ENCODE peak calls at places on chromosomes 16 and 17, in six cellular contexts. One of them, this sample, is unnamed.

GRCh38 chr16:56679813-56680212 is 2.5 kb upstream of the MT1X start:
- DNase-seq in transverse colon: no peak
- DNase-seq in aorta: no peak
- DNase-seq in CD4-positive, CD25-positive, alpha-beta regulatory T cell: no peak
- DNase-seq in body of pancreas: peak; percentile 5
- DNase-seq in thoracic aorta: no peak
- DNase-seq in this sample: no peak

GRCh38 chr16:56279132-56279531 is 87.8 kb downstream of the GNAO1 start:
- DNase-seq in transverse colon: peak; percentile 35
- DNase-seq in aorta: no peak
- DNase-seq in body of pancreas: no peak
- DNase-seq in thoracic aorta: no peak
- DNase-seq in CD4-positive, CD25-positive, alpha-beta regulatory T cell: no peak
- DNase-seq in this sample: no peak

GRCh38 chr17:27532269-27533067 is 76.2 kb downstream of the KSR1 start:
- DNase-seq in aorta: peak; percentile 76
- DNase-seq in thoracic aorta: no peak
- DNase-seq in body of pancreas: peak; percentile 80
- DNase-seq in CD4-positive, CD25-positive, alpha-beta regulatory T cell: no peak
- DNase-seq in transverse colon: peak; percentile 54
- DNase-seq in this sample: no peak

GRCh38 chr17:75289832-75290337 is 652 bp upstream of the SLC25A19 start:
- DNase-seq in transverse colon: peak; percentile 79
- DNase-seq in aorta: peak; percentile 86
- DNase-seq in thoracic aorta: no peak
- DNase-seq in CD4-positive, CD25-positive, alpha-beta regulatory T cell: peak; percentile 66
- DNase-seq in body of pancreas: peak; percentile 59
- DNase-seq in this sample: peak; percentile 32

GRCh38 chr17:57400648-57401047 is 144.3 kb downstream of the MSI2 start:
- DNase-seq in transverse colon: no peak
- DNase-seq in thoracic aorta: no peak
- DNase-seq in body of pancreas: no peak
- DNase-seq in aorta: no peak
- DNase-seq in CD4-positive, CD25-positive, alpha-beta regulatory T cell: no peak
- DNase-seq in this sample: no peak

GRCh38 chr17:71180801-71181385 is 939.9 kb upstream of the SOX9 start:
- DNase-seq in transverse colon: peak; percentile 75
- DNase-seq in body of pancreas: peak; percentile 62
- DNase-seq in thoracic aorta: no peak
- DNase-seq in CD4-positive, CD25-positive, alpha-beta regulatory T cell: no peak
- DNase-seq in aorta: no peak
- DNase-seq in this sample: peak; percentile 20

GRCh38 chr17:78708510-78708973 is 73.5 kb downstream of the CYTH1 start:
- DNase-seq in aorta: peak; percentile 79
- DNase-seq in CD4-positive, CD25-positive, alpha-beta regulatory T cell: peak; percentile 34
- DNase-seq in body of pancreas: peak; percentile 80
- DNase-seq in transverse colon: peak; percentile 70
- DNase-seq in thoracic aorta: no peak
- DNase-seq in this sample: peak; percentile 49

GRCh38 chr16:8346291-8346690 is 244.0 kb downstream of the TMEM114 start:
- DNase-seq in aorta: no peak
- DNase-seq in CD4-positive, CD25-positive, alpha-beta regulatory T cell: no peak
- DNase-seq in thoracic aorta: no peak
- DNase-seq in body of pancreas: peak; percentile 17
- DNase-seq in transverse colon: no peak
- DNase-seq in this sample: no peak

GRCh38 chr16:80936410-80936809 is 70.3 kb downstream of the CMC2 start:
- DNase-seq in transverse colon: no peak
- DNase-seq in CD4-positive, CD25-positive, alpha-beta regulatory T cell: no peak
- DNase-seq in body of pancreas: no peak
- DNase-seq in aorta: no peak
- DNase-seq in thoracic aorta: no peak
- DNase-seq in this sample: no peak

GRCh38 chr17:81825841-81826471 is 7.1 kb downstream of the MCRIP1 start:
- DNase-seq in transverse colon: no peak
- DNase-seq in aorta: no peak
- DNase-seq in thoracic aorta: no peak
- DNase-seq in body of pancreas: no peak
- DNase-seq in CD4-positive, CD25-positive, alpha-beta regulatory T cell: no peak
- DNase-seq in this sample: no peak

GRCh38 chr17:44941712-44942331 is 5.8 kb downstream of the KIF18B start:
- DNase-seq in transverse colon: no peak
- DNase-seq in body of pancreas: no peak
- DNase-seq in CD4-positive, CD25-positive, alpha-beta regulatory T cell: no peak
- DNase-seq in thoracic aorta: no peak
- DNase-seq in aorta: no peak
- DNase-seq in this sample: no peak

GRCh38 chr16:51880776-51881175 is 666.2 kb downstream of the TOX3 start:
- DNase-seq in transverse colon: no peak
- DNase-seq in aorta: no peak
- DNase-seq in CD4-positive, CD25-positive, alpha-beta regulatory T cell: no peak
- DNase-seq in body of pancreas: no peak
- DNase-seq in thoracic aorta: no peak
- DNase-seq in this sample: no peak

GRCh38 chr16:84562174-84562815 is 55.6 kb downstream of the COTL1 start:
- DNase-seq in thoracic aorta: no peak
- DNase-seq in body of pancreas: no peak
- DNase-seq in CD4-positive, CD25-positive, alpha-beta regulatory T cell: no peak
- DNase-seq in transverse colon: peak; percentile 22
- DNase-seq in aorta: no peak
- DNase-seq in this sample: no peak

GRCh38 chr17:4854181-4854681 is 21.1 kb downstream of the MINK1 start:
- DNase-seq in thoracic aorta: no peak
- DNase-seq in body of pancreas: no peak
- DNase-seq in CD4-positive, CD25-positive, alpha-beta regulatory T cell: no peak
- DNase-seq in transverse colon: no peak
- DNase-seq in aorta: no peak
- DNase-seq in this sample: peak; percentile 83

GRCh38 chr17:32275060-32276042 is 9.7 kb downstream of the RHBDL3 start:
- DNase-seq in aorta: peak; percentile 79
- DNase-seq in body of pancreas: no peak
- DNase-seq in transverse colon: no peak
- DNase-seq in thoracic aorta: no peak
- DNase-seq in CD4-positive, CD25-positive, alpha-beta regulatory T cell: no peak
- DNase-seq in this sample: no peak

GRCh38 chr17:45346255-45347015 is 29.6 kb upstream of the MAP3K14 start:
- DNase-seq in aorta: no peak
- DNase-seq in CD4-positive, CD25-positive, alpha-beta regulatory T cell: no peak
- DNase-seq in body of pancreas: no peak
- DNase-seq in thoracic aorta: no peak
- DNase-seq in transverse colon: peak; percentile 6
- DNase-seq in this sample: no peak

GRCh38 chr16:53964145-53964544 is 260.2 kb downstream of the FTO start:
- DNase-seq in CD4-positive, CD25-positive, alpha-beta regulatory T cell: no peak
- DNase-seq in aorta: no peak
- DNase-seq in thoracic aorta: no peak
- DNase-seq in body of pancreas: no peak
- DNase-seq in transverse colon: no peak
- DNase-seq in this sample: no peak

GRCh38 chr17:76492989-76493501 is 8.2 kb downstream of the RHBDF2 start:
- DNase-seq in thoracic aorta: no peak
- DNase-seq in body of pancreas: peak; percentile 33
- DNase-seq in CD4-positive, CD25-positive, alpha-beta regulatory T cell: no peak
- DNase-seq in transverse colon: peak; percentile 79
- DNase-seq in aorta: peak; percentile 92
- DNase-seq in this sample: no peak

DNA sequence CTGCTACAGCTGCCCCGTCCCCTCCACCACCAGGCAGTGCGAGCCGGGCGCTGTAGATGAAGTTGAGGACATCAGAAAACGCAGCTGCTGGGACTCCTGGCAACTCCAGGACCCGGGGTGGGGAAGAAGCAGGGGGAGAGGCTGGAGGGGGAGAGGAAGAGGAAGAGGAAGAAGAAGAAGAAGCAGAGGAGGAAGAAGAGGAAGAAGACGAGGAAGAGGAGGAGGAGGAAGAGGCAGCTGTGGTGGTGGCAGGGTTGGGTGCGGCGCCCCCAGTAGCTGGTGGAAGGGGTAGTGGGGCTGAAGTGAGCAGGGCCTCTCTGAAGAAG is 13.2 kb downstream of the ZBTB4 start:
- DNase-seq in body of pancreas: no peak
- DNase-seq in CD4-positive, CD25-positive, alpha-beta regulatory T cell: no peak
- DNase-seq in aorta: no peak
- DNase-seq in thoracic aorta: no peak
- DNase-seq in transverse colon: no peak
- DNase-seq in this sample: no peak
- H3K27ac ChIP-seq in body of pancreas: no peak overlapping the region
- H3K27ac ChIP-seq in CD4-positive, CD25-positive, alpha-beta regulatory T cell: no peak overlapping the region
- H3K27ac ChIP-seq in aorta: no peak overlapping the region
- H3K27ac ChIP-seq in thoracic aorta: no peak overlapping the region
- H3K27ac ChIP-seq in transverse colon: peak overlapping the region; percentile 53
- H3K27ac ChIP-seq in this sample: peak overlapping the region; percentile 15

GRCh38 chr17:49819118-49819517 is 28.8 kb downstream of the TAC4 start:
- DNase-seq in thoracic aorta: no peak
- DNase-seq in body of pancreas: no peak
- DNase-seq in aorta: no peak
- DNase-seq in CD4-positive, CD25-positive, alpha-beta regulatory T cell: no peak
- DNase-seq in transverse colon: no peak
- DNase-seq in this sample: no peak
- H3K36me3 ChIP-seq in thoracic aorta: peaks cover 56% of the 10 kb centered on the region
- H3K36me3 ChIP-seq in body of pancreas: peaks cover 6% of the 10 kb centered on the region
- H3K36me3 ChIP-seq in aorta: no peaks in the 10 kb centered on the region
- H3K36me3 ChIP-seq in CD4-positive, CD25-positive, alpha-beta regulatory T cell: peaks cover 62% of the 10 kb centered on the region
- H3K36me3 ChIP-seq in transverse colon: peaks cover 41% of the 10 kb centered on the region
- H3K36me3 ChIP-seq in this sample: no peaks in the 10 kb centered on the region

GRCh38 chr16:82034981-82035612 is at the start of gene HSD17B2:
- DNase-seq in body of pancreas: no peak
- DNase-seq in thoracic aorta: no peak
- DNase-seq in aorta: no peak
- DNase-seq in transverse colon: peak; percentile 78
- DNase-seq in CD4-positive, CD25-positive, alpha-beta regulatory T cell: no peak
- DNase-seq in this sample: no peak
- H3K27ac ChIP-seq in body of pancreas: peak within 1 kb of the TSS; percentile 28
- H3K27ac ChIP-seq in thoracic aorta: no peak within 1 kb of the TSS
- H3K27ac ChIP-seq in aorta: no peak within 1 kb of the TSS
- H3K27ac ChIP-seq in transverse colon: peak within 1 kb of the TSS; percentile 81
- H3K27ac ChIP-seq in CD4-positive, CD25-positive, alpha-beta regulatory T cell: no peak within 1 kb of the TSS
- H3K27ac ChIP-seq in this sample: no peak within 1 kb of the TSS

DNA sequence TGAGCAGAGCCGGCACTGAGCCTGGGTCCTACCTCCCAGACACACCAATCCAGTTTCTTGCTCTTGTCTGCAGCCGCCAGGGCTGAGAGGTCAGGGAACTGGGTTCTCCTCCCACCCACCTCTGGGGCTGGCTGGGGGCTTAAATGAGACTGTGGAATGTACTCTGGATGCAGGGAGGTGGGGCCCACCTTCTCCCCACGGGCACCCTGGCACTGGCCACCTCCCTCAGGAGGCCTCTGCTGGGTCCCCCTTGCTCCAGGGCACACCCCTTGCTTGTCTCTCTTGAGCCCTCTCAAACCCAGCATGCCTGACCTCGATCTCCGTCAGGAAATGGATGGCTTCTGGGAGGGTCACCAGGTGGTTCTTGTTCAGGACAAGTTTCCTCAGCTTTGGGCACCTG is 6.4 kb downstream of the FLII start:
- DNase-seq in transverse colon: no peak
- DNase-seq in thoracic aorta: no peak
- DNase-seq in CD4-positive, CD25-positive, alpha-beta regulatory T cell: no peak
- DNase-seq in body of pancreas: no peak
- DNase-seq in aorta: no peak
- DNase-seq in this sample: no peak
- H3K36me3 ChIP-seq in transverse colon: peaks cover 42% of the 10 kb centered on the region
- H3K36me3 ChIP-seq in thoracic aorta: peaks cover 78% of the 10 kb centered on the region
- H3K36me3 ChIP-seq in CD4-positive, CD25-positive, alpha-beta regulatory T cell: peaks cover 81% of the 10 kb centered on the region
- H3K36me3 ChIP-seq in body of pancreas: peaks cover 14% of the 10 kb centered on the region
- H3K36me3 ChIP-seq in aorta: peaks cover 5% of the 10 kb centered on the region
- H3K36me3 ChIP-seq in this sample: peaks cover 7% of the 10 kb centered on the region

GRCh38 chr16:55142405-55142804 is 181.6 kb upstream of the IRX6 start:
- DNase-seq in CD4-positive, CD25-positive, alpha-beta regulatory T cell: no peak
- DNase-seq in transverse colon: no peak
- DNase-seq in thoracic aorta: no peak
- DNase-seq in body of pancreas: no peak
- DNase-seq in aorta: no peak
- DNase-seq in this sample: no peak

GRCh38 chr16:55146939-55147338 is 177.1 kb upstream of the IRX6 start:
- DNase-seq in transverse colon: no peak
- DNase-seq in thoracic aorta: no peak
- DNase-seq in body of pancreas: no peak
- DNase-seq in aorta: no peak
- DNase-seq in CD4-positive, CD25-positive, alpha-beta regulatory T cell: no peak
- DNase-seq in this sample: no peak

GRCh38 chr16:55147401-55147800 is 176.6 kb upstream of the IRX6 start:
- DNase-seq in transverse colon: no peak
- DNase-seq in body of pancreas: no peak
- DNase-seq in thoracic aorta: no peak
- DNase-seq in aorta: no peak
- DNase-seq in CD4-positive, CD25-positive, alpha-beta regulatory T cell: no peak
- DNase-seq in this sample: no peak

GRCh38 chr16:55145771-55146603 is 178.0 kb upstream of the IRX6 start:
- DNase-seq in CD4-positive, CD25-positive, alpha-beta regulatory T cell: no peak
- DNase-seq in aorta: no peak
- DNase-seq in body of pancreas: no peak
- DNase-seq in transverse colon: no peak
- DNase-seq in thoracic aorta: no peak
- DNase-seq in this sample: no peak

DNA sequence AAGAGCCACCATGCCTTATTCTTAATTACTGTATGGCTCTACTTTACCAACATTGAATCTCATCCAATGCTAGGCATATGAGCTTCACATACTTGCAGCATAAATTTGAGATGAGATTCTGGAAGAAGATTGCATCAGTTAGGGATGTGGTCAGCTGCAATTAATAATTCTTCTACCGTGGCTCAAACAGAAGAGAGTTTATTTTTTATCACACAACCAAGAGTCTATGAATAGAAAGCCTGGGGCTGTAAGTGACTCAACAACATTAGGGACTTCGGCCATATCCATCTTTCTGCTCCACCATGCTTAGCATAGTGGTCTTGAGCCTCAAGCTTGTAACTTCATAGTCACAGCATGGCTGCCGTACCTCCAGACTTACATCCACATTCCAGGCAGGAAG is 179.3 kb upstream of the IRX6 start:
- DNase-seq in body of pancreas: no peak
- DNase-seq in CD4-positive, CD25-positive, alpha-beta regulatory T cell: no peak
- DNase-seq in aorta: no peak
- DNase-seq in thoracic aorta: no peak
- DNase-seq in transverse colon: no peak
- DNase-seq in this sample: no peak
- H3K27ac ChIP-seq in body of pancreas: no peak overlapping the region
- H3K27ac ChIP-seq in CD4-positive, CD25-positive, alpha-beta regulatory T cell: no peak overlapping the region
- H3K27ac ChIP-seq in aorta: no peak overlapping the region
- H3K27ac ChIP-seq in thoracic aorta: no peak overlapping the region
- H3K27ac ChIP-seq in transverse colon: no peak overlapping the region
- H3K27ac ChIP-seq in this sample: no peak overlapping the region

GRCh38 chr17:77531002-77531401 is 390.2 kb downstream of the SEC14L1 start:
- DNase-seq in CD4-positive, CD25-positive, alpha-beta regulatory T cell: no peak
- DNase-seq in transverse colon: no peak
- DNase-seq in aorta: no peak
- DNase-seq in body of pancreas: no peak
- DNase-seq in thoracic aorta: no peak
- DNase-seq in this sample: no peak
- H3K36me3 ChIP-seq in CD4-positive, CD25-positive, alpha-beta regulatory T cell: no peaks in the 10 kb centered on the region
- H3K36me3 ChIP-seq in transverse colon: no peaks in the 10 kb centered on the region
- H3K36me3 ChIP-seq in aorta: no peaks in the 10 kb centered on the region
- H3K36me3 ChIP-seq in body of pancreas: no peaks in the 10 kb centered on the region
- H3K36me3 ChIP-seq in thoracic aorta: no peaks in the 10 kb centered on the region
- H3K36me3 ChIP-seq in this sample: no peaks in the 10 kb centered on the region

DNA sequence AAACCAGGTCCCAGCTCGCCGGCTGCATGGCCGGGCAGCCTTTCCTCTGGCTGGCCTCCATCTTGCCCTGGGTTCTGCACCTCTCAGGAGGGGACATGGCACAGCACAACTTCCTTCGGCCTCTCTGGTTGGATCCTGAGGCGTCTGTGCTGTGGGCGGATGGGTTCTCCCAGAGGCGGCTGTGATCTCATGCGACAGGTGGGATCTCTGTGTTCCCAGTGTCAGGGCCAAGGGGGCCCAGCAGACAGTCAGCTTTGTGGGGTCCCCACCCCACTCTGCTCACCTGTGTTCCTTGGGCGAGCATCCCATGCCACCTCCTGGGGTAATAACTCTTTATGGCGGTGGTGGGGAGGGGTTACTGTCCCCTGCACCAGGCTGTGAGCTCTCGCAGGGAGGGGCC is 35.8 kb downstream of the FA2H start:
- DNase-seq in transverse colon: no peak
- DNase-seq in aorta: no peak
- DNase-seq in CD4-positive, CD25-positive, alpha-beta regulatory T cell: no peak
- DNase-seq in body of pancreas: no peak
- DNase-seq in thoracic aorta: no peak
- DNase-seq in this sample: no peak
- H3K27ac ChIP-seq in transverse colon: no peak overlapping the region
- H3K27ac ChIP-seq in aorta: no peak overlapping the region
- H3K27ac ChIP-seq in CD4-positive, CD25-positive, alpha-beta regulatory T cell: no peak overlapping the region
- H3K27ac ChIP-seq in body of pancreas: no peak overlapping the region
- H3K27ac ChIP-seq in thoracic aorta: no peak overlapping the region
- H3K27ac ChIP-seq in this sample: no peak overlapping the region